ENCODE peak calls at places on chromosomes 4 and X, in four cellular contexts. I is DND-41, P is fibroblast of lung, M is GM23248. E is an unnamed sample.

GRCh38 chrX:48754124-48754667 is 7.4 kb upstream of the GLOD5 start:
- DNase-seq in P (no peak), M (no peak), I (no peak), E (no peak)

GRCh38 chr4:173524218-173525117 is 5.6 kb downstream of the HAND2 start:
- DNase-seq in I (no peak), M (no peak), P (no peak), E (no peak)

GRCh38 chr4:114780205-114780604 is 181.6 kb downstream of the UGT8 start:
- DNase-seq in P (peak), M (peak), I (no peak), E (peak)

GRCh38 chrX:66914082-66914481 is 275.2 kb upstream of the EDA2R start:
- DNase-seq in M (peak), P (no peak), I (no peak), E (no peak)

GRCh38 chr4:38334791-38335190 is 329.2 kb upstream of the KLF3 start:
- DNase-seq in I (no peak), M (no peak), P (no peak), E (no peak)

GRCh38 chrX:23195097-23195496 is 139.6 kb upstream of the PTCHD1 start:
- DNase-seq in M (no peak), I (no peak), P (no peak), E (peak)

GRCh38 chrX:108735087-108735679 is 1.2 kb downstream of the IRS4 start:
- DNase-seq in M (no peak), P (no peak), I (no peak), E (no peak)

GRCh38 chr4:84263415-84263814 is 235.7 kb downstream of the NKX6-1 start:
- DNase-seq in I (no peak), M (no peak), P (no peak), E (no peak)

GRCh38 chr4:119138046-119138445 is 2.4 kb downstream of the MYOZ2 start:
- DNase-seq in P (no peak), M (no peak), I (no peak), E (peak)

GRCh38 chr4:15653864-15654391 is 1.2 kb downstream of the FBXL5 start:
- DNase-seq in I (peak), P (peak), M (peak), E (peak)

GRCh38 chrX:2500681-2501151 is at the start of the genes DHRSX and ZBED1:
- DNase-seq in I (peak), M (peak), P (peak), E (no peak)

GRCh38 chr4:151940926-151941617 is 180.3 kb upstream of the GATB start:
- DNase-seq in P (no peak), I (peak), M (no peak), E (no peak)

GRCh38 chr4:157223446-157223845 is 2.9 kb downstream of the GRIA2 start:
- DNase-seq in I (no peak), M (no peak), P (no peak), E (no peak)

GRCh38 chr4:143025111-143025704 is 159.5 kb upstream of the USP38 start:
- DNase-seq in M (peak), I (no peak), P (peak), E (peak)

DNA sequence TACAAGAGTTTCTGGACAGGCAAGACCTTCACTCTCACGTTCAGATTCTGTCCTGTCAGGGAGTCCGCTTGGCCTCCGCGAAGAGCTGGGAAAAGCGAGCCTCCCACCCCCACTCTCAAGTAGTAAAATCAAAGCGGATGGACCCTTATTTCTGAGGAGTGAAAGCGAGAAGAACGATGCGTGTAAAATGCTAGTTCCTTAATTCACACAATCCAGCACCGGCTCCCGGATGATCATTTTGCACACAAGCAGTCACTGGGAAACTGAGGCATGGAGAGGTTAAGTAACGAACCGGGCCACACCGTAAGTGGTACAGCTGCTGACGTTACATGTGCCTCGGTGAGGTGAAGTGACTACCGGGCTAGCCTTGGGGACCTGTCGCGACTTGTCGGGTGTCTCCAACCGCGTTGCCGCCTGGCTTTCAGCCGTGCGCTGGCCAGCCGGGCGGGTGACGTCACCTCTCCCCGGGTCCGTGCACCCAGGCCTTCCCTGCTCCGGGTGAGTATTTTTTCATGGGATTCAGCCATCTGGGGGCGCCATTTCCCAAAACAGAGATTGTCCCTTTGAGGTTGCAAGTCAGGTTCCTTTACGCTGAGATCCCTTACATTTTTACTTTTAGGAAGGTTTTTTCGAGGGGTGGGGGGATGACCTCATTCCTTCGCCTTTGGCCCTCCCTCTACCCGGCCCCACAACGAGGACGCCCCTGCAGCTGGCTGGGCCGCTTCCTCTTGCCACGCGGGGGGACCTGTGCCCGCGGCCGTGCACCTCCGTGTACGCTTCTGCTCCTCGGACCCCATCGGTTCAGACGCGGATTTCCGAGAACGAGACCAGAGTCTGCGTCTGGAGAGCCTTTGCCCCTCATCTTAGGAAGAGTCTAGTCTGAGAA is 3.4 kb upstream of the SFRP2 start:
- DNase-seq in P (peak), M (peak), I (no peak), E (no peak)
- TF ChIP-seq EZH2 in P (peak), M (no peak), I (no peak), E (peak)

DNA sequence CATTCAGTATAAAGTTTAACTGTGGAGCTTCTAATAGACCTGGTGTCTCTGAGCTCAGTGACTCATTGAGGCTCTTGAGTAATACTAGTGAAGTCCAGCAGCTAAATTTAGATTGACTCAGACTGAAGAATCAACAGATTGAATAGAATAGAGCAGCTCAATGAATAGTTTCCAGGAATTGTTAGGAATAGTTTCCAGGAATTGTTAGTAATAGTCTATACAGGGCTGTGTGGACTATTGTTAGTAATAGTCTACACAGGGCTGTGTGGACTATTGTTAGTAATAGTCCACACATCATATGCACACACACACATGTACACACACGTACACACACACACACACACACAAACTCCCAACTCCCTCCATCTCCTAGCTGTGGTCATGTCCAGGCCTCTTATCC is 3.0 kb downstream of the GIMD1 start:
- DNase-seq in P (peak), M (peak), I (no peak), E (peak)
- TF ChIP-seq EZH2 in P (no peak), M (no peak), I (no peak), E (no peak)

GRCh38 chr4:149986916-149987315 is 91.3 kb upstream of the DCLK2 start:
- DNase-seq in I (no peak), M (no peak), P (no peak), E (no peak)
- TF ChIP-seq EZH2 in I (no peak), M (no peak), P (no peak), E (no peak)

GRCh38 chr4:180058731-180059215 is 2184.4 kb upstream of the TENM3 start:
- DNase-seq in M (peak), I (no peak), P (peak), E (peak)
- TF ChIP-seq EZH2 in M (no peak), I (no peak), P (no peak), E (no peak)

GRCh38 chr4:5888706-5889696 is 3.9 kb downstream of the CRMP1 start:
- DNase-seq in P (no peak), M (no peak), I (no peak), E (no peak)
- TF ChIP-seq EZH2 in P (peak), M (no peak), I (no peak), E (no peak)

DNA sequence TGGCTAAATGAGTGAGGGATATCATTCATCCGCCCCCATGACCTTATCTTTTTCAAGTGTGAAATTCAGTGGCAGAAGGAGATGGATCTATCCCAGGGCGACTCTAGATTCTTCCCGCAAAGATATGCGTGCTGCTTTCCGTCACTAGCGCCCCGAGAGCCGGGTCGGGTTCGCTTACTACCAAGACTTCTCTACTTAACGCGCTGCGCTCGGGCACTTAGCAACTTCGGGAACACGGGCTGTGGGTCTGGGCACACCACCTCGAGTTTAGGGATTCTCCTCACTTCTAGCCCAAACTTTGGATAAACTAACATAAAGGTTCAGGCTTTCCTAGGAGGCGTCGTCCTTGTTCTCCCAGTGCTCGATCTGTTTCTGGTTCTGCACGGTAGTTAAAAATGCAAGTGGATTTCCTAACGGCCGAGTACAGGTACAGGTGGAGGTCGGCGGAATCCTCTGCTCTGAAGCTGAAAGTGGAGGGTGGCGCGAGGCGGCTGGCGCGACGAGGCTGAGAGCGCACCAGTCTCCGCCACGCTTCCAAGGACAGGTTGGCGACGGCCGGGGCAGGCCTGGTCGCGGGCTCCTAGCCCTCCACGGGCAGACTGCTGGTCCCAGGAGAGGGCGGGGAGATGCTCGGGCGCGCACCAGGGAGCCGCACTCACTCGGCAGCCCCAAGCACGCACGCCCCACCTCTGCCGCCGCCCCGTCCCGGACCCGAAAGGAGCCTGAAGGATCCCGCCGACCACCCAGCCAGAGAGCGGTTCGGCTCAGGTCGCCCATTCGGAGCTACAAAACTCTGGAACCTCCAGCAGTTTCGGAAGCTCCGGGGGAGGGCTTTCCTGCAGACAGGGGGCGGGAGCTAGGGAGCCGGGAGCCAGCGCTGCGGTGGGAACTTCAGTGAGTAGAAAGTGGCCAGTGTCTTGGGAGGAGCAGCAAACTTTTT is 100.8 kb upstream of the TENM3 start:
- DNase-seq in M (peak), I (no peak), P (peak), E (peak)
- TF ChIP-seq EZH2 in M (no peak), I (no peak), P (no peak), E (no peak)

E was measured in astrocyte.